ENCODE peak calls at places on chromosome 19, in eight cellular contexts. B is CD8-positive, alpha-beta memory T cell; P is psoas muscle; V is dorsolateral prefrontal cortex; R is aorta; C is hepatocyte; H is coronary artery; U is ascending aorta. N is an unnamed sample.

GRCh38 chr19:39738809-39739208 is 980 bp upstream of the CLC start:
- DNase-seq in P (no peak), U (no peak), B (no peak), V (no peak), C (no peak), H (no peak), R (no peak), N (no peak)

GRCh38 chr19:24140099-24140498 is 53.1 kb downstream of the ZNF254 start:
- DNase-seq in H (no peak), U (no peak), B (no peak), P (no peak), R (no peak), C (peak; percentile 45), V (no peak), N (no peak)

GRCh38 chr19:1173160-1173844 is 766 bp downstream of the SBNO2 start:
- DNase-seq in V (no peak), C (no peak), U (no peak), P (peak; percentile 46), B (no peak), R (no peak), H (peak; percentile 82), N (peak; percentile 88)

GRCh38 chr19:54379187-54379678 is 14.5 kb upstream of the LAIR1 start:
- DNase-seq in U (no peak), H (no peak), P (no peak), C (no peak), R (no peak), B (no peak), V (no peak), N (peak; percentile 25)

GRCh38 chr19:37506387-37507166 is at the start of gene ZNF793:
- DNase-seq in C (peak; percentile 91), U (peak; percentile 34), V (peak; percentile 82), R (peak; percentile 83), P (peak; percentile 76), H (peak; percentile 85), B (peak; percentile 82), N (peak; percentile 91)

GRCh38 chr19:50669319-50670101 is 20.3 kb downstream of the C19orf81 start:
- DNase-seq in U (no peak), B (no peak), R (no peak), V (no peak), P (no peak), H (no peak), C (peak; percentile 44), N (no peak)

GRCh38 chr19:39805120-39805519 is 26.5 kb downstream of the LEUTX start:
- DNase-seq in H (no peak), P (peak; percentile 21), V (no peak), U (no peak), C (no peak), B (no peak), R (no peak), N (no peak)

GRCh38 chr19:2949939-2950285 is 5.1 kb upstream of the ZNF77 start:
- DNase-seq in B (no peak), U (no peak), H (no peak), R (no peak), C (peak; percentile 75), P (no peak), V (no peak), N (no peak)

GRCh38 chr19:2469102-2469914 is 6.6 kb upstream of the GADD45B start:
- DNase-seq in P (peak; percentile 60), U (no peak), R (peak; percentile 46), H (no peak), V (no peak), C (peak; percentile 45), B (no peak), N (no peak)

GRCh38 chr19:12095111-12095790 is 30.7 kb downstream of the ZNF844 start:
- DNase-seq in B (no peak), H (no peak), R (no peak), U (no peak), C (no peak), P (no peak), V (no peak), N (no peak)

GRCh38 chr19:14333101-14333871 is 48.0 kb upstream of the ADGRE5 start:
- DNase-seq in C (peak; percentile 51), B (no peak), U (no peak), R (no peak), P (no peak), V (no peak), H (no peak), N (peak; percentile 83)

GRCh38 chr19:55585658-55586339 is 5.2 kb upstream of the ZNF579 start:
- DNase-seq in C (peak; percentile 93), U (no peak), R (peak; percentile 83), V (peak; percentile 79), H (no peak), P (peak; percentile 57), B (no peak), N (peak; percentile 94)

GRCh38 chr19:37966211-37967072 is 59.4 kb downstream of the SIPA1L3 start:
- DNase-seq in B (no peak), H (no peak), C (no peak), V (no peak), R (no peak), P (no peak), U (no peak), N (no peak)

GRCh38 chr19:48182434-48182833 is 12.0 kb downstream of the ZSWIM9 start:
- DNase-seq in R (no peak), B (no peak), P (no peak), V (no peak), U (no peak), C (no peak), H (no peak), N (peak; percentile 71)

GRCh38 chr19:19597809-19598306 is 20.6 kb downstream of the PBX4 start:
- DNase-seq in C (no peak), B (peak; percentile 88), H (no peak), R (no peak), U (no peak), P (no peak), V (no peak), N (no peak)

DNA sequence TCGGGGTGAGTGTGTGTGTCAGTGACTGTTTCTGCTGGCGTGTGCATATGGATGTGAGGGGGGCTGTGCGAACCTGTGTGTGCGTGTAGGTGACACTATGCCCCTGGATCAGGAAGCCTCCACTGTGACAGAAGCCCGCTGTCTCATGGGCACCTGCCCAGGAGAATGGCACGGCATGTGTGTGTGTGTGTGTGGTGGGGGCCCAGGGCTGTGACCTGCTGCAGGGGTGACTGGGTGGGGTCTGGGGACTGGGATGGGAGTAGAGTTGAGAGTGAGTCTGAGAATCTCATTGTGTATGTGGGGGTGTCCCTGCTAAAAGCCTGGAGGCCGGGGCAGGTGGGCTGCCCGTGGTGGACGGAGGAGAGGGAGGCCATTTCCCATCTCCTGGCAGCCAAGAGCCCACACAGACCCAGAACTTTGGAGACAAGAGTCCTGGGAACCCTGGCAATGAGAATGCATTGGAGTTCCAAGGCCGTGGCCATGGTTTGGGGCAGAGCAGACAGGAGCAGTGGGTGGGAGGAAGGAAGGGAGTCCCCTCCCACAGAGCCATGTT is 6.4 kb upstream of the TPM4 start:
- DNase-seq in P (no peak), U (no peak), B (no peak), V (no peak), H (no peak), R (peak; percentile 51), C (no peak), N (no peak)
- H3K27ac ChIP-seq in P (peak overlapping the region; percentile 55), U (peak overlapping the region; percentile 83), B (peak overlapping the region; percentile 86), V (peak overlapping the region; percentile 33), H (peak overlapping the region; percentile 77), R (peak overlapping the region; percentile 72), C (peak overlapping the region; percentile 70), N (peak overlapping the region; percentile 67)

GRCh38 chr19:31066385-31066784 is 282.9 kb downstream of the TSHZ3 start:
- DNase-seq in H (no peak), V (no peak), C (peak; percentile 28), P (no peak), B (no peak), R (no peak), U (no peak), N (no peak)
- H3K27ac ChIP-seq in H (no peak overlapping the region), V (no peak overlapping the region), C (no peak overlapping the region), P (no peak overlapping the region), B (no peak overlapping the region), R (no peak overlapping the region), U (no peak overlapping the region), N (no peak overlapping the region)

GRCh38 chr19:42285988-42286348 is 16.0 kb upstream of the PRR19 start:
- DNase-seq in P (no peak), H (no peak), V (no peak), C (no peak), B (no peak), R (no peak), U (no peak), N (no peak)
- H3K27ac ChIP-seq in P (peak overlapping the region; percentile 23), H (peak overlapping the region; percentile 70), V (peak overlapping the region; percentile 91), C (peak overlapping the region; percentile 79), B (peak overlapping the region; percentile 67), R (no peak overlapping the region), U (peak overlapping the region; percentile 84), N (peak overlapping the region; percentile 84)

GRCh38 chr19:4068058-4068966 is 1.6 kb upstream of the ZBTB7A start:
- DNase-seq in R (no peak), H (no peak), P (no peak), C (peak; percentile 59), U (no peak), V (no peak), B (no peak), N (no peak)
- H3K27ac ChIP-seq in R (no peak overlapping the region), H (peak overlapping the region; percentile 92), P (peak overlapping the region; percentile 86), C (peak overlapping the region; percentile 98), U (peak overlapping the region; percentile 88), V (peak overlapping the region; percentile 98), B (peak overlapping the region; percentile 61), N (peak overlapping the region; percentile 87)

GRCh38 chr19:20969898-20970297 is 46.8 kb downstream of the ZNF85 start:
- DNase-seq in C (no peak), R (no peak), H (no peak), V (no peak), U (no peak), B (no peak), P (no peak), N (no peak)
- H3K27ac ChIP-seq in C (no peak overlapping the region), R (no peak overlapping the region), H (no peak overlapping the region), V (no peak overlapping the region), U (no peak overlapping the region), B (no peak overlapping the region), P (no peak overlapping the region), N (no peak overlapping the region)